ENCODE peak calls at places on chromosomes 6 and 20, in ten cellular contexts. V is H9, B is body of pancreas, Z is left ventricle myocardium inferior, I is Peyer's patch, T is tibial artery, E is DND-41, Y is adrenal gland, F is GM23248, U is upper lobe of right lung. D is an unnamed sample.

GRCh38 chr6:153015094-153015645 is 12.7 kb upstream of the MTRF1L start:
- DNase-seq in V (no peak), B (no peak), Z (no peak), I (no peak), T (no peak), E (no peak), Y (no peak), F (no peak), U (no peak), D (no peak)

GRCh38 chr6:88290432-88290831 is 124.3 kb upstream of the CNR1 start:
- DNase-seq in V (no peak), B (no peak), Z (no peak), I (no peak), T (no peak), E (no peak), Y (no peak), F (no peak), U (no peak), D (no peak)

GRCh38 chr20:37469531-37469930 is 51.5 kb upstream of the NNAT start:
- DNase-seq in V (no peak), B (no peak), Z (no peak), I (no peak), T (no peak), E (no peak), Y (no peak), F (no peak), U (no peak), D (no peak)

GRCh38 chr6:44339301-44339700 is 3.1 kb upstream of the SPATS1 start:
- DNase-seq in V (no peak), B (peak; percentile 19), Z (no peak), I (no peak), T (peak; percentile 71), E (no peak), Y (no peak), F (no peak), U (no peak), D (no peak)

GRCh38 chr20:57411406-57412283 is 20.4 kb downstream of the RBM38 start:
- DNase-seq in V (no peak), B (no peak), Z (no peak), I (no peak), T (no peak), E (no peak), Y (no peak), F (no peak), U (no peak), D (no peak)

GRCh38 chr20:2446845-2447244 is 23.7 kb downstream of the SNRPB start:
- DNase-seq in V (peak; percentile 59), B (no peak), Z (no peak), I (no peak), T (no peak), E (no peak), Y (no peak), F (no peak), U (no peak), D (no peak)

GRCh38 chr6:75488026-75488425 is 5.6 kb downstream of the FILIP1 start:
- DNase-seq in V (no peak), B (no peak), Z (no peak), I (no peak), T (no peak), E (no peak), Y (no peak), F (peak; percentile 49), U (no peak), D (no peak)

GRCh38 chr6:121770943-121771342 is 335.5 kb downstream of the GJA1 start:
- DNase-seq in V (no peak), B (no peak), Z (no peak), I (no peak), T (no peak), E (no peak), Y (no peak), F (peak; percentile 37), U (no peak), D (no peak)

GRCh38 chr6:124854338-124854922 is 107.8 kb upstream of the RNF217 start:
- DNase-seq in V (no peak), B (no peak), Z (no peak), I (no peak), T (no peak), E (no peak), Y (no peak), F (peak; percentile 38), U (no peak), D (no peak)

GRCh38 chr6:109260126-109260525 is 122.1 kb downstream of the CD164 start:
- DNase-seq in V (no peak), B (no peak), Z (no peak), I (no peak), T (no peak), E (no peak), Y (no peak), F (peak; percentile 70), U (no peak), D (no peak)

GRCh38 chr6:13156381-13156780 is 172.0 kb downstream of the TBC1D7 start:
- DNase-seq in V (no peak), B (no peak), Z (no peak), I (no peak), T (no peak), E (no peak), Y (no peak), F (peak; percentile 14), U (no peak), D (no peak)

GRCh38 chr20:43977962-43978361 is 63.3 kb downstream of the TOX2 start:
- DNase-seq in V (no peak), B (no peak), Z (no peak), I (no peak), T (no peak), E (no peak), Y (no peak), F (no peak), U (no peak), D (no peak)

GRCh38 chr6:81791756-81792155 is 39.3 kb upstream of the TENT5A start:
- DNase-seq in V (no peak), B (no peak), Z (no peak), I (no peak), T (no peak), E (no peak), Y (no peak), F (no peak), U (no peak), D (no peak)
- H3K27ac ChIP-seq in V (no peak overlapping the region), B (no peak overlapping the region), Z (no peak overlapping the region), I (no peak overlapping the region), T (no peak overlapping the region), E (no peak overlapping the region), Y (no peak overlapping the region), F (no peak overlapping the region), U (no peak overlapping the region), D (no peak overlapping the region)

GRCh38 chr6:36598739-36599318 is 4.7 kb downstream of the SRSF3 start:
- DNase-seq in V (no peak), B (no peak), Z (no peak), I (no peak), T (peak; percentile 27), E (no peak), Y (peak; percentile 42), F (no peak), U (peak; percentile 8), D (no peak)
- H3K4me1 ChIP-seq in V (peaks cover 2% of the 10 kb centered on the region), B (peaks cover 59% of the 10 kb centered on the region), Z (peaks cover 96% of the 10 kb centered on the region), I (no peaks in the 10 kb centered on the region), T (peaks cover 77% of the 10 kb centered on the region), E (peaks cover 70% of the 10 kb centered on the region), Y (peaks cover 74% of the 10 kb centered on the region), F (peaks cover 61% of the 10 kb centered on the region), U (peaks cover 62% of the 10 kb centered on the region), D (peaks cover 5% of the 10 kb centered on the region)

GRCh38 chr20:51587145-51587544 is 44.6 kb upstream of the NFATC2 start:
- DNase-seq in V (no peak), B (no peak), Z (no peak), I (no peak), T (no peak), E (no peak), Y (no peak), F (no peak), U (no peak), D (no peak)
- H3K27ac ChIP-seq in V (no peak overlapping the region), B (no peak overlapping the region), Z (no peak overlapping the region), I (no peak overlapping the region), T (no peak overlapping the region), E (no peak overlapping the region), Y (no peak overlapping the region), F (no peak overlapping the region), U (no peak overlapping the region), D (no peak overlapping the region)

GRCh38 chr6:156851447-156851846 is 74.3 kb downstream of the ARID1B start:
- DNase-seq in V (no peak), B (no peak), Z (no peak), I (no peak), T (no peak), E (no peak), Y (no peak), F (no peak), U (no peak), D (no peak)
- H3K4me1 ChIP-seq in V (peaks cover 12% of the 10 kb centered on the region), B (peaks cover 50% of the 10 kb centered on the region), Z (peaks cover 100% of the 10 kb centered on the region), I (no peaks in the 10 kb centered on the region), T (peaks cover 87% of the 10 kb centered on the region), E (no peaks in the 10 kb centered on the region), Y (peaks cover 53% of the 10 kb centered on the region), F (peaks cover 8% of the 10 kb centered on the region), U (peaks cover 55% of the 10 kb centered on the region), D (peaks cover 10% of the 10 kb centered on the region)

GRCh38 chr6:111354751-111355150 is 128.3 kb downstream of the REV3L start:
- DNase-seq in V (no peak), B (no peak), Z (no peak), I (no peak), T (no peak), E (no peak), Y (no peak), F (no peak), U (no peak), D (no peak)

GRCh38 chr6:111355156-111355555 is 127.9 kb downstream of the REV3L start:
- DNase-seq in V (no peak), B (no peak), Z (no peak), I (no peak), T (no peak), E (no peak), Y (no peak), F (no peak), U (no peak), D (no peak)

GRCh38 chr6:111357680-111358079 is 125.3 kb downstream of the REV3L start:
- DNase-seq in V (no peak), B (no peak), Z (no peak), I (no peak), T (no peak), E (no peak), Y (no peak), F (no peak), U (no peak), D (no peak)

GRCh38 chr6:111356551-111356950 is 126.5 kb downstream of the REV3L start:
- DNase-seq in V (no peak), B (no peak), Z (no peak), I (no peak), T (no peak), E (no peak), Y (no peak), F (no peak), U (no peak), D (no peak)

GRCh38 chr6:111353914-111354464 is 129.0 kb downstream of the REV3L start:
- DNase-seq in V (no peak), B (no peak), Z (no peak), I (no peak), T (no peak), E (no peak), Y (no peak), F (no peak), U (no peak), D (no peak)
- H3K27ac ChIP-seq in V (no peak overlapping the region), B (no peak overlapping the region), Z (peak overlapping the region; percentile 34), I (no peak overlapping the region), T (peak overlapping the region; percentile 43), E (no peak overlapping the region), Y (peak overlapping the region; percentile 2), F (no peak overlapping the region), U (peak overlapping the region; percentile 52), D (no peak overlapping the region)